ENCODE peak calls at places on chromosome 16, in four cellular contexts. T, H, R and N are unnamed samples.

GRCh38 chr16:705748-706188 is at the start of gene FBXL16:
- DNase-seq in T (no peak), H (no peak), R (no peak), N (no peak)

GRCh38 chr16:426115-426905 is 861 bp downstream of the RAB11FIP3 start:
- DNase-seq in T (no peak), H (no peak), R (no peak), N (no peak)

GRCh38 chr16:31273676-31274075 is 13.9 kb downstream of the ITGAM start:
- DNase-seq in T (no peak), H (no peak), R (no peak), N (peak; percentile 16)

GRCh38 chr16:65319621-65320231 is 197.9 kb upstream of the CDH11 start:
- DNase-seq in T (no peak), H (no peak), R (no peak), N (no peak)

GRCh38 chr16:31038993-31039392 is 5.6 kb downstream of the STX4 start:
- DNase-seq in T (no peak), H (no peak), R (no peak), N (no peak)

GRCh38 chr16:2149630-2150417 is 1.4 kb downstream of the RAB26 start:
- DNase-seq in T (no peak), H (peak; percentile 67), R (no peak), N (no peak)

GRCh38 chr16:84117482-84117843 is 721 bp upstream of the MBTPS1 start:
- DNase-seq in T (no peak), H (no peak), R (no peak), N (peak; percentile 59)

GRCh38 chr16:10180771-10181163 is 1.5 kb downstream of the GRIN2A start:
- DNase-seq in T (no peak), H (no peak), R (no peak), N (no peak)

GRCh38 chr16:86924537-86924936 is 346.2 kb downstream of the FOXL1 start:
- DNase-seq in T (no peak), H (no peak), R (no peak), N (no peak)

GRCh38 chr16:79698341-79698753 is 97.8 kb upstream of the MAF start:
- DNase-seq in T (no peak), H (no peak), R (peak; percentile 54), N (peak; percentile 67)

GRCh38 chr16:15949210-15950166 is at the start of gene ABCC1:
- DNase-seq in T (no peak), H (no peak), R (peak; percentile 55), N (no peak)

GRCh38 chr16:29664133-29664912 is 1.3 kb downstream of the SPN start:
- DNase-seq in T (no peak), H (no peak), R (no peak), N (no peak)

GRCh38 chr16:70470927-70471341 is 16.5 kb downstream of the FCSK start:
- DNase-seq in T (no peak), H (no peak), R (peak; percentile 29), N (no peak)

GRCh38 chr16:63735456-63735855 is 1386.4 kb downstream of the CDH11 start:
- DNase-seq in T (no peak), H (no peak), R (no peak), N (no peak)

GRCh38 chr16:53129281-53130192 is 74.7 kb downstream of the CHD9 start:
- DNase-seq in T (no peak), H (no peak), R (no peak), N (no peak)

GRCh38 chr16:64253525-64253924 is 868.3 kb downstream of the CDH11 start:
- DNase-seq in T (no peak), H (no peak), R (no peak), N (no peak)

GRCh38 chr16:54097774-54098173 is 188.8 kb downstream of the IRX3 start:
- DNase-seq in T (no peak), H (no peak), R (no peak), N (no peak)

GRCh38 chr16:53434436-53435065 is at the start of gene RBL2:
- DNase-seq in T (peak; percentile 89), H (peak; percentile 75), R (peak; percentile 89), N (no peak)

GRCh38 chr16:74608944-74609343 is 2.0 kb upstream of the GLG1 start:
- DNase-seq in T (no peak), H (no peak), R (no peak), N (no peak)

GRCh38 chr16:19400709-19401108 is 17.0 kb upstream of the TMC5 start:
- DNase-seq in T (no peak), H (no peak), R (no peak), N (no peak)

GRCh38 chr16:64452446-64452845 is 669.4 kb downstream of the CDH11 start:
- DNase-seq in T (no peak), H (no peak), R (no peak), N (no peak)

GRCh38 chr16:73033271-73033998 is 14.5 kb downstream of the ZFHX3 start:
- DNase-seq in T (no peak), H (no peak), R (no peak), N (no peak)

GRCh38 chr16:54444851-54445523 is 158.4 kb upstream of the IRX3 start:
- DNase-seq in T (no peak), H (no peak), R (no peak), N (no peak)

GRCh38 chr16:23726710-23727109 is 13.7 kb upstream of the ERN2 start:
- DNase-seq in T (no peak), H (no peak), R (no peak), N (no peak)

GRCh38 chr16:23182206-23182674 is 305 bp upstream of the SCNN1G start:
- DNase-seq in T (no peak), H (peak; percentile 86), R (peak; percentile 61), N (no peak)

GRCh38 chr16:30875881-30876791 is 17.7 kb downstream of the BCL7C start:
- DNase-seq in T (no peak), H (no peak), R (no peak), N (no peak)

GRCh38 chr16:78444-79145 is 570 bp downstream of the MPG start:
- DNase-seq in T (no peak), H (no peak), R (peak; percentile 43), N (no peak)

GRCh38 chr16:49754495-49755290 is 101.2 kb downstream of the ZNF423 start:
- DNase-seq in T (no peak), H (no peak), R (peak; percentile 25), N (peak; percentile 61)

GRCh38 chr16:4640572-4641305 is 16.1 kb downstream of the MGRN1 start:
- DNase-seq in T (no peak), H (no peak), R (no peak), N (no peak)

GRCh38 chr16:72371307-72372081 is 199.5 kb upstream of the PMFBP1 start:
- DNase-seq in T (no peak), H (no peak), R (no peak), N (no peak)

GRCh38 chr16:149024-149675 is 3.3 kb upstream of the HBZ start:
- DNase-seq in T (no peak), H (no peak), R (no peak), N (no peak)

GRCh38 chr16:3846595-3847091 is 33.9 kb downstream of the CREBBP start:
- DNase-seq in T (no peak), H (no peak), R (no peak), N (no peak)

GRCh38 chr16:56269824-56270684 is 78.8 kb downstream of the GNAO1 start:
- DNase-seq in T (no peak), H (no peak), R (no peak), N (peak; percentile 80)

GRCh38 chr16:63787014-63787413 is 1334.8 kb downstream of the CDH11 start:
- DNase-seq in T (no peak), H (no peak), R (no peak), N (no peak)

GRCh38 chr16:53207810-53208752 is 153.3 kb downstream of the CHD9 start:
- DNase-seq in T (peak; percentile 71), H (no peak), R (no peak), N (no peak)

GRCh38 chr16:48125888-48126287 is 29.9 kb downstream of the ABCC12 start:
- DNase-seq in T (no peak), H (no peak), R (no peak), N (no peak)

GRCh38 chr16:19168173-19169080 is at the start of gene SYT17:
- DNase-seq in T (no peak), H (no peak), R (peak; percentile 19), N (no peak)

GRCh38 chr16:1914084-1914608 is 4.1 kb downstream of the HS3ST6 start:
- DNase-seq in T (no peak), H (no peak), R (no peak), N (no peak)

DNA sequence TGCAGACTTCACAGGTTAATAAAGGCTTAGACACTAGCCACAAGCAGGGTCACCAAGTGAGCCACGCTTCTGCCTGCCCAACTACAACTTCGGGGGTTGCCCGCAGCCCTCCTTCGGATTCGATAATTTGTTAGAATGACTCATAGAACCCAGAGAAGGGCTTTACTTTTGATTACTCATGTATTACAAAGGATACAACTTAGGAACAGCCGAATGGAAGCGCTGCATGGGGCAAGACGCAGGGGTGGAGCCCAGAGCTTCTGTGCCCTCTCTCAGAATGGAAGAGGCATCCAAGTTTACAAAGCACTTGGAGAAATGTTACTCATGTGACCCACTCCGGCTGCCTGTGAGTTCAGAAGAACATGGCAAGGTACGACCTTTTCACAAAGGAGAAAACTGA is 7.5 kb upstream of the CDH5 start:
- DNase-seq in T (no peak), H (no peak), R (no peak), N (no peak)
- H3K27ac ChIP-seq in T (no peak overlapping the region), H (peak overlapping the region; percentile 54), R (peak overlapping the region; percentile 93), N (peak overlapping the region; percentile 7)

DNA sequence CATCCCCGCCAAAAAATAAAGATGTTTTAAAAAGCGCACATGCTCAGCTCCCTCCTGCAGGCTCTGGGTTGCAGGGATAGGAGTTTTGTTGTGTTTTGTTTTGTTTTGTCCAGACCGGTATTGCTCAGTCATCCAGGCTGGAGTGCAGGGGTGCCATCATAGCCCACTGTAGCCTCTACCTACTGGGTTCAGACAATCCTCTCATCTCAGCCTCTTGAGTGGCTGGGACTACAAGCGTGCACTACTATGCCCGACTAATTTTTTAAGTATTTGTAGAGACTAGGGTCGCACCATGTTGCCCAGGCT is 661 bp downstream of the WWOX start:
- DNase-seq in T (no peak), H (no peak), R (no peak), N (no peak)
- H3K27ac ChIP-seq in T (peak overlapping the region; percentile 93), H (peak overlapping the region; percentile 79), R (peak overlapping the region; percentile 94), N (peak overlapping the region; percentile 92)

GRCh38 chr16:11372924-11373306 is 27.7 kb downstream of the RMI2 start:
- DNase-seq in T (no peak), H (no peak), R (no peak), N (no peak)

GRCh38 chr16:11372073-11372923 is 27.0 kb downstream of the RMI2 start:
- DNase-seq in T (no peak), H (no peak), R (no peak), N (no peak)

GRCh38 chr16:11374255-11374654 is 29.0 kb downstream of the RMI2 start:
- DNase-seq in T (no peak), H (no peak), R (no peak), N (no peak)

GRCh38 chr16:11367483-11367906 is 22.2 kb downstream of the RMI2 start:
- DNase-seq in T (no peak), H (no peak), R (no peak), N (no peak)

GRCh38 chr16:11370084-11370931 is 25.0 kb downstream of the RMI2 start:
- DNase-seq in T (no peak), H (no peak), R (no peak), N (no peak)
- H3K27ac ChIP-seq in T (no peak overlapping the region), H (no peak overlapping the region), R (no peak overlapping the region), N (no peak overlapping the region)

GRCh38 chr16:88718178-88718577 is 11.9 kb downstream of the CTU2 start:
- DNase-seq in T (no peak), H (no peak), R (no peak), N (no peak)
- H3K27ac ChIP-seq in T (no peak overlapping the region), H (no peak overlapping the region), R (no peak overlapping the region), N (no peak overlapping the region)

GRCh38 chr16:5982979-5983378 is 885.4 kb upstream of the EEF2KMT start:
- DNase-seq in T (peak; percentile 28), H (no peak), R (no peak), N (no peak)

GRCh38 chr16:5977329-5977728 is 879.7 kb upstream of the EEF2KMT start:
- DNase-seq in T (no peak), H (no peak), R (no peak), N (no peak)

GRCh38 chr16:5979905-5980550 is 882.4 kb upstream of the EEF2KMT start:
- DNase-seq in T (peak; percentile 12), H (no peak), R (no peak), N (no peak)
- H3K27ac ChIP-seq in T (no peak overlapping the region), H (no peak overlapping the region), R (no peak overlapping the region), N (no peak overlapping the region)